ENCODE peak calls at places on chromosomes 3 and 15, in seven cellular contexts. One of them, this sample, is unnamed. For H3K36me3, the result is how much of the 10 kb centered on the place peaks cover.

GRCh38 chr3:123522666-123523412 is 62.0 kb downstream of the HACD2 start:
- DNase-seq in neuronal stem cell: no peak
- DNase-seq in CD8-positive, alpha-beta memory T cell: no peak
- DNase-seq in A673: no peak
- DNase-seq in PC-3: no peak
- DNase-seq in ovary: peak
- DNase-seq in HAP-1: no peak
- DNase-seq in this sample: peak

GRCh38 chr15:92595506-92596337 is 59.9 kb downstream of the FAM174B start:
- DNase-seq in neuronal stem cell: no peak
- DNase-seq in CD8-positive, alpha-beta memory T cell: no peak
- DNase-seq in A673: no peak
- DNase-seq in PC-3: no peak
- DNase-seq in ovary: no peak
- DNase-seq in HAP-1: no peak
- DNase-seq in this sample: no peak

GRCh38 chr3:12507871-12508281 is 23.6 kb downstream of the TSEN2 start:
- DNase-seq in neuronal stem cell: no peak
- DNase-seq in CD8-positive, alpha-beta memory T cell: no peak
- DNase-seq in A673: no peak
- DNase-seq in PC-3: peak
- DNase-seq in ovary: peak
- DNase-seq in HAP-1: no peak
- DNase-seq in this sample: no peak

GRCh38 chr3:142188846-142189245 is 36.5 kb downstream of the GK5 start:
- DNase-seq in neuronal stem cell: no peak
- DNase-seq in CD8-positive, alpha-beta memory T cell: no peak
- DNase-seq in A673: no peak
- DNase-seq in PC-3: no peak
- DNase-seq in ovary: no peak
- DNase-seq in HAP-1: no peak
- DNase-seq in this sample: no peak

GRCh38 chr3:168024537-168024941 is 71.2 kb downstream of the GOLIM4 start:
- DNase-seq in neuronal stem cell: no peak
- DNase-seq in CD8-positive, alpha-beta memory T cell: no peak
- DNase-seq in A673: peak
- DNase-seq in PC-3: peak
- DNase-seq in ovary: no peak
- DNase-seq in HAP-1: no peak
- DNase-seq in this sample: no peak

GRCh38 chr15:51801391-51801835 is 28.0 kb upstream of the TMOD3 start:
- DNase-seq in neuronal stem cell: peak
- DNase-seq in CD8-positive, alpha-beta memory T cell: no peak
- DNase-seq in A673: peak
- DNase-seq in PC-3: peak
- DNase-seq in ovary: no peak
- DNase-seq in HAP-1: peak
- DNase-seq in this sample: no peak

GRCh38 chr3:140298569-140299070 is 363.6 kb downstream of the CLSTN2 start:
- DNase-seq in neuronal stem cell: no peak
- DNase-seq in CD8-positive, alpha-beta memory T cell: no peak
- DNase-seq in A673: no peak
- DNase-seq in PC-3: no peak
- DNase-seq in ovary: no peak
- DNase-seq in HAP-1: peak
- DNase-seq in this sample: peak

GRCh38 chr3:137737208-137737607 is 26.9 kb upstream of the SOX14 start:
- DNase-seq in neuronal stem cell: no peak
- DNase-seq in CD8-positive, alpha-beta memory T cell: no peak
- DNase-seq in A673: no peak
- DNase-seq in PC-3: no peak
- DNase-seq in ovary: no peak
- DNase-seq in HAP-1: no peak
- DNase-seq in this sample: no peak

GRCh38 chr3:18572809-18573208 is 147.7 kb upstream of the SATB1 start:
- DNase-seq in neuronal stem cell: no peak
- DNase-seq in CD8-positive, alpha-beta memory T cell: no peak
- DNase-seq in A673: no peak
- DNase-seq in PC-3: peak
- DNase-seq in ovary: no peak
- DNase-seq in HAP-1: no peak
- DNase-seq in this sample: no peak

GRCh38 chr3:58153371-58153770 is 57.4 kb downstream of the DNASE1L3 start:
- DNase-seq in neuronal stem cell: no peak
- DNase-seq in CD8-positive, alpha-beta memory T cell: no peak
- DNase-seq in A673: no peak
- DNase-seq in PC-3: no peak
- DNase-seq in ovary: no peak
- DNase-seq in HAP-1: no peak
- DNase-seq in this sample: no peak

GRCh38 chr15:91853968-91854943 is 748 bp downstream of the SLCO3A1 start:
- DNase-seq in neuronal stem cell: peak
- DNase-seq in CD8-positive, alpha-beta memory T cell: peak
- DNase-seq in A673: peak
- DNase-seq in PC-3: no peak
- DNase-seq in ovary: peak
- DNase-seq in HAP-1: peak
- DNase-seq in this sample: no peak

GRCh38 chr3:15430624-15431023 is 3.2 kb downstream of the EAF1 start:
- DNase-seq in neuronal stem cell: no peak
- DNase-seq in CD8-positive, alpha-beta memory T cell: no peak
- DNase-seq in A673: no peak
- DNase-seq in PC-3: no peak
- DNase-seq in ovary: no peak
- DNase-seq in HAP-1: no peak
- DNase-seq in this sample: no peak
- H3K36me3 ChIP-seq in neuronal stem cell: half or more
- H3K36me3 ChIP-seq in CD8-positive, alpha-beta memory T cell: under half
- H3K36me3 ChIP-seq in A673: under half
- H3K36me3 ChIP-seq in PC-3: under half
- H3K36me3 ChIP-seq in ovary: under half
- H3K36me3 ChIP-seq in HAP-1: half or more
- H3K36me3 ChIP-seq in this sample: under half

GRCh38 chr3:33826206-33826605 is 27.8 kb downstream of the PDCD6IP start:
- DNase-seq in neuronal stem cell: no peak
- DNase-seq in CD8-positive, alpha-beta memory T cell: no peak
- DNase-seq in A673: no peak
- DNase-seq in PC-3: no peak
- DNase-seq in ovary: no peak
- DNase-seq in HAP-1: no peak
- DNase-seq in this sample: no peak
- H3K36me3 ChIP-seq in neuronal stem cell: half or more
- H3K36me3 ChIP-seq in CD8-positive, alpha-beta memory T cell: under half
- H3K36me3 ChIP-seq in A673: half or more
- H3K36me3 ChIP-seq in PC-3: half or more
- H3K36me3 ChIP-seq in ovary: under half
- H3K36me3 ChIP-seq in HAP-1: under half
- H3K36me3 ChIP-seq in this sample: under half

DNA sequence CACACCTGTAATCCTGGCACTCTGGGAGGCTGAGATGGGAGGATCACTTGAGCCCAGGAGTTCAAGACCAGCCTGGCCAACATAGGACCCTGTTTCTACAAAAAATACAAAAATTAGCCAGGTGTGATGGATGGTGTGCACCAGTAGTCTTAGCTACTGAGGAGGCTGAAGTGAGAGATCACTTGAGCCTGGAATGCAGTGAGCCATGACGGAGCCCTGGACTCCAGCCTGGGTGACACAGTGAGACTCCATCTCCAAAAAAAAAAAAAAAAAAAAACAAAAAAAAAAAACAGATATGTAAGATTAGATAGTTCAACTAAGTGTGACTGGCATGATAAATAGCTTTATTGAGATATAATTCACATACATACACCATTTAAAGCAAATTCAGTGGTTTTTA is 9.7 kb downstream of the RBSN start:
- DNase-seq in neuronal stem cell: no peak
- DNase-seq in CD8-positive, alpha-beta memory T cell: no peak
- DNase-seq in A673: no peak
- DNase-seq in PC-3: no peak
- DNase-seq in ovary: no peak
- DNase-seq in HAP-1: no peak
- DNase-seq in this sample: no peak
- H3K36me3 ChIP-seq in neuronal stem cell: half or more
- H3K36me3 ChIP-seq in CD8-positive, alpha-beta memory T cell: under half
- H3K36me3 ChIP-seq in A673: half or more
- H3K36me3 ChIP-seq in PC-3: under half
- H3K36me3 ChIP-seq in ovary: under half
- H3K36me3 ChIP-seq in HAP-1: under half
- H3K36me3 ChIP-seq in this sample: half or more

GRCh38 chr15:85750807-85751730 is 43.7 kb downstream of the KLHL25 start:
- DNase-seq in neuronal stem cell: no peak
- DNase-seq in CD8-positive, alpha-beta memory T cell: no peak
- DNase-seq in A673: no peak
- DNase-seq in PC-3: no peak
- DNase-seq in ovary: peak
- DNase-seq in HAP-1: peak
- DNase-seq in this sample: no peak

GRCh38 chr15:85751731-85752421 is 42.8 kb downstream of the KLHL25 start:
- DNase-seq in neuronal stem cell: peak
- DNase-seq in CD8-positive, alpha-beta memory T cell: no peak
- DNase-seq in A673: no peak
- DNase-seq in PC-3: no peak
- DNase-seq in ovary: peak
- DNase-seq in HAP-1: peak
- DNase-seq in this sample: no peak

GRCh38 chr15:85753261-85753660 is 41.5 kb downstream of the KLHL25 start:
- DNase-seq in neuronal stem cell: no peak
- DNase-seq in CD8-positive, alpha-beta memory T cell: no peak
- DNase-seq in A673: no peak
- DNase-seq in PC-3: no peak
- DNase-seq in ovary: peak
- DNase-seq in HAP-1: peak
- DNase-seq in this sample: no peak

GRCh38 chr15:85753791-85754452 is 40.8 kb downstream of the KLHL25 start:
- DNase-seq in neuronal stem cell: no peak
- DNase-seq in CD8-positive, alpha-beta memory T cell: no peak
- DNase-seq in A673: no peak
- DNase-seq in PC-3: no peak
- DNase-seq in ovary: peak
- DNase-seq in HAP-1: peak
- DNase-seq in this sample: no peak

GRCh38 chr15:85752591-85752990 is 42.1 kb downstream of the KLHL25 start:
- DNase-seq in neuronal stem cell: no peak
- DNase-seq in CD8-positive, alpha-beta memory T cell: no peak
- DNase-seq in A673: no peak
- DNase-seq in PC-3: peak
- DNase-seq in ovary: peak
- DNase-seq in HAP-1: peak
- DNase-seq in this sample: no peak
- H3K36me3 ChIP-seq in neuronal stem cell: half or more
- H3K36me3 ChIP-seq in CD8-positive, alpha-beta memory T cell: under half
- H3K36me3 ChIP-seq in A673: under half
- H3K36me3 ChIP-seq in PC-3: under half
- H3K36me3 ChIP-seq in ovary: under half
- H3K36me3 ChIP-seq in HAP-1: under half
- H3K36me3 ChIP-seq in this sample: under half

DNA sequence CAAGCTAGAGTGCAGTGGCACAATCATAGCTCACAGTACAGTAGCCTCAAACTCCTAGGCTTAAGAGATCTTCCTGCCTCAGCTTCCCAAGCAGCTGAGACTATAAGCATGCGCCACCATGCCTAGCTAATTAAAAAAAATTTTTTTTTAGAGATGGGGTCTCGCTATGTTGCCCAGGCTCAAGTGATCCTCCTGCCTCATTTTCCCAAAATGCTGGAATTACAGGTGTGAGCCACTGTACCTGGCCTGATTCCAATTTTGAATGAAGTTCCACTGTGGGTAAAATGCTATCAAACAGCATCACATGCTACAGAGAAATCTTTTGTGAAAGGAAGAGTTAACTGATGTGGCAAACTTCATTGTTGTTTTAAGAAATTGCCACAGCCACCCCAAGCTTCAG is 17.5 kb downstream of the ADPGK start:
- DNase-seq in neuronal stem cell: no peak
- DNase-seq in CD8-positive, alpha-beta memory T cell: no peak
- DNase-seq in A673: no peak
- DNase-seq in PC-3: no peak
- DNase-seq in ovary: no peak
- DNase-seq in HAP-1: no peak
- DNase-seq in this sample: no peak
- H3K36me3 ChIP-seq in neuronal stem cell: half or more
- H3K36me3 ChIP-seq in CD8-positive, alpha-beta memory T cell: under half
- H3K36me3 ChIP-seq in A673: under half
- H3K36me3 ChIP-seq in PC-3: half or more
- H3K36me3 ChIP-seq in ovary: under half
- H3K36me3 ChIP-seq in HAP-1: half or more
- H3K36me3 ChIP-seq in this sample: under half

This sample was measured in right atrium auricular region.